ENCODE peak calls at places on chromosomes 6 and 20, in ten cellular contexts. G is astrocyte of the spinal cord, R is nephron progenitor cell, H is psoas muscle, K is A673, S is K562, F is neural crest cell, Y is cardiac fibroblast, L is lung, U is fibroblast of pulmonary artery. Z is an unnamed sample.

GRCh38 chr6:145276746-145277145 is 458.6 kb downstream of the EPM2A start:
- DNase-seq in H (no peak), R (no peak), F (no peak), L (no peak), Y (no peak), S (no peak), U (no peak), G (no peak), K (no peak), Z (no peak)

GRCh38 chr20:1624811-1625690 is 5.2 kb upstream of the SIRPB1 start:
- DNase-seq in S (no peak), H (no peak), L (no peak), Y (no peak), K (peak), U (no peak), G (no peak), R (no peak), F (no peak), Z (no peak)

GRCh38 chr20:48463916-48464315 is 363.9 kb downstream of the PREX1 start:
- DNase-seq in K (no peak), G (no peak), U (peak), R (no peak), L (no peak), H (no peak), Y (peak), F (no peak), S (no peak), Z (no peak)

GRCh38 chr6:13513606-13514502 is 26.5 kb upstream of the GFOD1 start:
- DNase-seq in K (no peak), F (no peak), L (no peak), S (no peak), Y (no peak), R (no peak), G (no peak), H (no peak), U (no peak), Z (no peak)

GRCh38 chr6:152391179-152391880 is 245.8 kb downstream of the SYNE1 start:
- DNase-seq in G (peak), H (no peak), S (no peak), F (no peak), L (no peak), R (no peak), K (no peak), U (no peak), Y (no peak), Z (no peak)

GRCh38 chr6:52049252-52050050 is 38.0 kb downstream of the PKHD1 start:
- DNase-seq in K (peak), R (peak), F (peak), S (peak), L (no peak), U (peak), H (no peak), G (peak), Y (peak), Z (peak)

GRCh38 chr20:64158346-64159285 is 5.6 kb upstream of the MYT1 start:
- DNase-seq in Y (no peak), L (no peak), U (no peak), F (no peak), K (no peak), R (no peak), H (no peak), G (no peak), S (no peak), Z (peak)

GRCh38 chr6:123811378-123811777 is 7.7 kb downstream of the NKAIN2 start:
- DNase-seq in L (no peak), F (no peak), R (no peak), S (no peak), Y (no peak), K (no peak), G (no peak), U (no peak), H (no peak), Z (no peak)

GRCh38 chr6:68144667-68145066 is 490.4 kb upstream of the ADGRB3 start:
- DNase-seq in H (no peak), S (peak), F (no peak), U (no peak), L (no peak), R (no peak), G (no peak), K (no peak), Y (no peak), Z (no peak)

GRCh38 chr6:35534396-35535170 is 21.9 kb upstream of the TULP1 start:
- DNase-seq in S (no peak), F (no peak), U (no peak), H (no peak), K (peak), G (no peak), R (no peak), L (no peak), Y (no peak), Z (no peak)

GRCh38 chr6:9404351-9405146 is 969.2 kb upstream of the SLC35B3 start:
- DNase-seq in K (no peak), G (peak), L (no peak), U (peak), H (no peak), F (no peak), Y (peak), S (no peak), R (no peak), Z (no peak)

GRCh38 chr6:101083533-101084172 is 202.5 kb upstream of the ASCC3 start:
- DNase-seq in R (no peak), F (no peak), U (peak), K (peak), L (no peak), G (peak), Y (peak), S (no peak), H (no peak), Z (no peak)

GRCh38 chr6:3723966-3724365 is 27.5 kb downstream of the PXDC1 start:
- DNase-seq in G (no peak), H (no peak), U (no peak), K (no peak), L (no peak), R (no peak), Y (no peak), S (no peak), F (no peak), Z (no peak)

GRCh38 chr6:127695108-127695507 is 118.1 kb downstream of the C6orf58 start:
- DNase-seq in Y (no peak), H (no peak), R (no peak), S (no peak), F (no peak), U (no peak), K (no peak), G (no peak), L (no peak), Z (no peak)

GRCh38 chr6:27777614-27778355 is 134.4 kb downstream of the OR2B2 start:
- DNase-seq in U (no peak), L (no peak), F (no peak), H (no peak), Y (no peak), R (no peak), S (peak), K (no peak), G (peak), Z (no peak)

GRCh38 chr6:26388014-26388413 is 5.1 kb downstream of the BTN2A2 start:
- DNase-seq in L (no peak), H (no peak), R (no peak), U (no peak), G (no peak), F (no peak), Y (no peak), S (no peak), K (no peak), Z (peak)

GRCh38 chr20:13492001-13492480 is 146.7 kb downstream of the TASP1 start:
- DNase-seq in R (peak), L (peak), H (no peak), F (peak), U (peak), S (no peak), Y (peak), G (peak), K (peak), Z (peak)

GRCh38 chr6:63543982-63544381 is 28.3 kb upstream of the LOC128125822 start:
- DNase-seq in G (no peak), Y (no peak), K (peak), U (no peak), S (no peak), H (no peak), R (no peak), F (no peak), L (no peak), Z (no peak)

GRCh38 chr6:132131777-132132176 is 180.6 kb upstream of the CCN2 start:
- DNase-seq in G (peak), R (no peak), U (peak), Y (peak), F (no peak), S (no peak), L (no peak), H (peak), K (peak), Z (peak)

GRCh38 chr20:20102859-20103258 is 50.5 kb downstream of the CFAP61 start:
- DNase-seq in G (no peak), L (no peak), Y (no peak), U (no peak), F (no peak), H (no peak), S (no peak), R (no peak), K (no peak), Z (no peak)

GRCh38 chr6:4599924-4600323 is 176.3 kb upstream of the CDYL start:
- DNase-seq in G (peak), U (peak), H (no peak), L (no peak), S (no peak), K (no peak), R (no peak), F (no peak), Y (peak), Z (no peak)

GRCh38 chr6:64504509-64504908 is 868.9 kb downstream of the PHF3 start:
- DNase-seq in R (no peak), U (peak), K (no peak), S (no peak), G (no peak), H (no peak), L (no peak), Y (peak), F (no peak), Z (no peak)

GRCh38 chr6:3793545-3793944 is 42.0 kb upstream of the PXDC1 start:
- DNase-seq in S (no peak), K (no peak), H (no peak), F (no peak), L (no peak), G (no peak), Y (no peak), R (no peak), U (no peak), Z (no peak)

GRCh38 chr6:168226832-168227434 is 92.6 kb downstream of the DACT2 start:
- DNase-seq in U (no peak), S (no peak), G (no peak), H (no peak), L (no peak), K (no peak), R (no peak), F (no peak), Y (no peak), Z (no peak)

GRCh38 chr6:71621918-71622519 is 264.3 kb upstream of the RIMS1 start:
- DNase-seq in F (no peak), Y (peak), H (no peak), R (no peak), S (no peak), L (no peak), K (peak), G (peak), U (peak), Z (no peak)

GRCh38 chr6:10407018-10407673 is 7.7 kb downstream of the TFAP2A start:
- DNase-seq in H (no peak), U (no peak), S (no peak), L (no peak), G (no peak), R (no peak), K (no peak), F (no peak), Y (no peak), Z (no peak)

GRCh38 chr20:63574156-63574828 is at the start of gene HELZ2:
- DNase-seq in F (peak), K (peak), S (peak), L (peak), G (peak), Y (peak), U (peak), H (peak), R (peak), Z (peak)

GRCh38 chr6:83198486-83199172 is 5.5 kb downstream of the RWDD2A start:
- DNase-seq in G (peak), K (no peak), L (no peak), U (peak), F (no peak), H (no peak), R (no peak), Y (no peak), S (no peak), Z (no peak)

GRCh38 chr20:33419140-33419974 is 18.0 kb upstream of the CDK5RAP1 start:
- DNase-seq in H (peak), Y (peak), G (no peak), L (no peak), R (no peak), F (no peak), U (peak), S (peak), K (no peak), Z (no peak)

GRCh38 chr6:108732101-108732870 is 115.9 kb upstream of the ARMC2 start:
- DNase-seq in Y (no peak), K (no peak), U (no peak), R (no peak), F (no peak), H (no peak), L (no peak), G (no peak), S (no peak), Z (peak)

GRCh38 chr6:33578588-33579011 is 1.5 kb downstream of the BAK1 start:
- DNase-seq in S (peak), L (no peak), R (no peak), Y (no peak), H (no peak), F (no peak), U (no peak), K (no peak), G (no peak), Z (peak)
- TF ChIP-seq CTCF in S (no peak), L (no peak), R (no peak), Y (no peak), H (no peak), F (no peak), U (no peak), K (no peak), G (no peak), Z (no peak)

GRCh38 chr6:169324086-169324485 is 70.4 kb upstream of the THBS2 start:
- DNase-seq in U (no peak), S (no peak), F (no peak), R (no peak), H (no peak), Y (no peak), L (no peak), K (no peak), G (no peak), Z (no peak)

GRCh38 chr6:169324661-169325459 is 71.2 kb upstream of the THBS2 start:
- DNase-seq in H (no peak), G (no peak), Y (no peak), K (no peak), S (no peak), U (no peak), L (no peak), F (no peak), R (no peak), Z (no peak)

GRCh38 chr6:169332250-169332649 is 78.6 kb upstream of the THBS2 start:
- DNase-seq in Y (no peak), L (no peak), F (no peak), U (no peak), K (no peak), R (no peak), H (no peak), G (no peak), S (no peak), Z (no peak)

GRCh38 chr6:169326067-169326799 is 72.6 kb upstream of the THBS2 start:
- DNase-seq in L (no peak), U (peak), R (no peak), G (peak), H (no peak), S (no peak), K (peak), Y (peak), F (no peak), Z (peak)

DNA sequence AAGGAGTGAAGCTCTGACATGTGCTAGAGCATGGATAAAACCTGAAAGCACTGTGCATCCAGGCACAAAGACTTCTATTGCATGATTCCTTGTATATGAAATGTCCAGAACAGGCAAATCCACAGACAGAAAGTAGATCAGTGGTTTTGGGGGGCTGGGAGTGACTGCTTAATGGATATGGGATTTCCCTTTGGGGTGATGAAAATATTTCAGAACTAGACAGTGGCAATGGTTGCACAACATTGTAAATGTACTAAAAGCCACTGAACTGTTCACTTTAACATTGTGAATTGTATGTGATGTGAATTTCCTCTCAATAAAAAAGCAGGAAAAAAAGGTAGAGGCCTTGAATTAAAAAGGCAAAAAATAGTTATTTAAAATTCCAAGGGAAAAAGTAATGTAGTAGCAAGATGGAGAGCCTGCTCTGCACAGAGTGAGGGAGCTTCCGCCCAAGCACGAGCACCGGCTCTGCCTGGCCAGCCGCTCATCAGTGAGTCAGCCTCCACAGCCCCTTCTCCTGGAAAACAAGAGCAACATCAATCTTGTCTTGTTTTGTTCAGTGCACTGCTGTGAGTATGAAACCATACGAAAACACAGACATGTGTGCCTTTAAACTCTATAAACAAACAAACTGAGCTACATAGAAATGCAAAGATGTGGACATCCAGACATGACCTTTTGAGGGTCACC is 74.6 kb upstream of the THBS2 start:
- DNase-seq in R (no peak), H (no peak), L (no peak), K (no peak), S (no peak), Y (peak), F (no peak), U (peak), G (peak), Z (no peak)
- TF ChIP-seq CTCF in R (no peak), H (no peak), L (no peak), K (no peak), S (no peak), Y (no peak), F (no peak), U (no peak), G (no peak), Z (no peak)

DNA sequence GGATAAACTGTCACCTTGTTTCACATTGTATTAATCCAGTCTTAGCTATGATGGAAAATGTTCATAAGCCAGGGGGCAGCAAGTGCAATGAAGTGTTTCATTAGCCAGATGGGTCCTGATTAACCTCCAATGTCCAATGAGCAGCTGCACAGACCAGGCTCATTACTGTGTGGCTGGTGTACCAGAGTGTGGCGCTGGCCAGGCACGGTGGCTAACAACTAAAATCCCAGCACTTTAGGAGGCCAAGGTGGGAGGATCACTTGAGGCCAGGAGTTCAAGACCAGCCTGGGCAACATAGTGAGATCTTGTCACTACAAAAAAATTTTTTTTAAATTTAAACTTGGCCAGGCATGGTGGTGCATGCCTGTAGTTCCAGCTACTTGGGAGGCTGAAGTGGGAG is 201.7 kb upstream of the FOXQ1 start:
- DNase-seq in Y (no peak), H (no peak), K (no peak), U (no peak), F (no peak), L (no peak), R (no peak), S (no peak), G (no peak), Z (peak)
- TF ChIP-seq CTCF in Y (no peak), H (no peak), K (no peak), U (no peak), F (no peak), L (no peak), R (no peak), S (no peak), G (no peak), Z (no peak)

DNA sequence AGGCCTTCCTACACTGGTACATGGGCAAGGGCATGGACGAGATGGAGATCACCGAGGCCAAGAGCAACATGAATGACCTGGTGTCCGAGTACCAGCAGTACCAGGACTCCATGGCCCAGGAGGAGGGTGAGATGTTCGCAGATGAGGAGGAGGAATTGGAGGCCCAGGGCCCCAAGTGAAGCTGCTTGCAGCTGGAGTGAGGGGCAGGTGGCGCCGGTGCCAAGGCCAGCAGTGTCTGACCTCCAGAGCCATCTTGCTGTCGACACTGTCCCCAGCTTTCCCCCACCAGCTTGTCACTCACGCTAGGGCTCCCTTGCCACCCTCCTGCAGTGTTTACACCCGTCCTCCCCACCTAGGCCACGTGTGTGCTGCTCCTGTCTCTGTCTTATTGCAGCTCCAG is 12.2 kb downstream of the GABRR2 start:
- DNase-seq in F (no peak), U (no peak), S (no peak), Y (no peak), H (no peak), G (no peak), L (no peak), K (no peak), R (no peak), Z (no peak)
- TF ChIP-seq CTCF in F (no peak), U (no peak), S (no peak), Y (no peak), H (no peak), G (no peak), L (no peak), K (no peak), R (no peak), Z (no peak)

DNA sequence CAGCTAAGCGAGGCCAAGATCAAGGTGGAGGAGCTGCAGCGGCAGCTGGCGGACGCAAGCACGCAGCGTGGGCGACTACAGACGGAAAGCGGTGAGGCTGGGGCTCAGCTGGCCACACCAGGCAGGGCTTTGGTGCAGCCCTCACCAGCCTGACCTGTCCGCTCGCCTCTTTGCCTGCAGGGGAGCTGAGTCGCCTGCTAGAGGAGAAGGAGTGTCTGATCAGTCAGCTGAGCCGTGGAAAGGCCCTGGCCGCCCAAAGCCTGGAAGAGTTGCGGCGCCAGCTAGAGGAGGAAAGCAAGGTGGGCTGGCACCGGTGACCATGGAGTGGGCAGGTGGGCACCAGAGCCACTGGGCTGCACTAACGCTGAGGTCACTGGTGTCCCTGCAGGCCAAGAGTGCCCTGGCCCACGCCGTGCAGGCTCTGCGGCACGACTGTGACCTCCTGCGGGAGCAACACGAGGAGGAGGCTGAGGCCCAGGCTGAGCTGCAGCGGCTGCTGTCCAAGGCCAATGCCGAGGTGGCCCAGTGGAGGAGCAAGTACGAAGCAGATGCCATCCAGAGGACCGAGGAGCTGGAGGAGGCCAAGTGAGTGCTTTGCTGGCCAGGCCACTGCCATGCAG is 42.8 kb downstream of the MYH7B start:
- DNase-seq in H (no peak), K (no peak), L (no peak), G (no peak), F (no peak), U (no peak), S (no peak), R (no peak), Y (no peak), Z (no peak)
- TF ChIP-seq CTCF in H (no peak), K (no peak), L (no peak), G (no peak), F (no peak), U (no peak), S (no peak), R (no peak), Y (no peak), Z (no peak)

Z was measured in Calu3.